ENCODE peak calls at places on chromosomes 7 and 10, in seven cellular contexts. One of them, this sample, is unnamed.

GRCh38 chr7:73544678-73545077 is 12.8 kb downstream of the BCL7B start:
- DNase-seq in CMK: no peak
- DNase-seq in mucosa of descending colon: no peak
- DNase-seq in EL: no peak
- DNase-seq in colonic mucosa: no peak
- DNase-seq in PC-3: no peak
- DNase-seq in AG04450: no peak
- DNase-seq in this sample: no peak

GRCh38 chr10:86597306-86597705 is 57.0 kb upstream of the OPN4 start:
- DNase-seq in AG04450: no peak
- DNase-seq in PC-3: no peak
- DNase-seq in CMK: no peak
- DNase-seq in colonic mucosa: no peak
- DNase-seq in mucosa of descending colon: no peak
- DNase-seq in EL: no peak
- DNase-seq in this sample: no peak

GRCh38 chr10:18162021-18162631 is 21.9 kb downstream of the CACNB2 start:
- DNase-seq in mucosa of descending colon: no peak
- DNase-seq in AG04450: no peak
- DNase-seq in EL: no peak
- DNase-seq in colonic mucosa: no peak
- DNase-seq in CMK: no peak
- DNase-seq in PC-3: no peak
- DNase-seq in this sample: no peak

GRCh38 chr7:98862716-98863420 is 6.9 kb downstream of the TMEM130 start:
- DNase-seq in mucosa of descending colon: peak
- DNase-seq in colonic mucosa: no peak
- DNase-seq in PC-3: no peak
- DNase-seq in CMK: no peak
- DNase-seq in AG04450: no peak
- DNase-seq in EL: no peak
- DNase-seq in this sample: no peak

GRCh38 chr10:17787087-17787942 is 21.8 kb upstream of the MRC1 start:
- DNase-seq in colonic mucosa: no peak
- DNase-seq in EL: peak
- DNase-seq in PC-3: peak
- DNase-seq in CMK: no peak
- DNase-seq in mucosa of descending colon: no peak
- DNase-seq in AG04450: peak
- DNase-seq in this sample: no peak

GRCh38 chr7:128743112-128743772 is 4.1 kb downstream of the CALU start:
- DNase-seq in mucosa of descending colon: no peak
- DNase-seq in PC-3: no peak
- DNase-seq in EL: peak
- DNase-seq in AG04450: no peak
- DNase-seq in CMK: no peak
- DNase-seq in colonic mucosa: no peak
- DNase-seq in this sample: no peak

GRCh38 chr10:78817361-78817760 is 251.4 kb upstream of the ZMIZ1 start:
- DNase-seq in mucosa of descending colon: no peak
- DNase-seq in colonic mucosa: no peak
- DNase-seq in AG04450: no peak
- DNase-seq in PC-3: no peak
- DNase-seq in CMK: no peak
- DNase-seq in EL: no peak
- DNase-seq in this sample: no peak

GRCh38 chr10:131221632-131222277 is 89.8 kb downstream of the TCERG1L start:
- DNase-seq in mucosa of descending colon: no peak
- DNase-seq in AG04450: no peak
- DNase-seq in EL: no peak
- DNase-seq in CMK: no peak
- DNase-seq in colonic mucosa: no peak
- DNase-seq in PC-3: no peak
- DNase-seq in this sample: no peak

GRCh38 chr7:80879849-80880248 is 39.0 kb downstream of the SEMA3C start:
- DNase-seq in mucosa of descending colon: no peak
- DNase-seq in CMK: no peak
- DNase-seq in PC-3: peak
- DNase-seq in AG04450: peak
- DNase-seq in EL: peak
- DNase-seq in colonic mucosa: no peak
- DNase-seq in this sample: no peak

GRCh38 chr7:44152971-44153947 is 12.1 kb upstream of the MYL7 start:
- DNase-seq in EL: no peak
- DNase-seq in AG04450: no peak
- DNase-seq in CMK: no peak
- DNase-seq in mucosa of descending colon: no peak
- DNase-seq in PC-3: no peak
- DNase-seq in colonic mucosa: no peak
- DNase-seq in this sample: no peak